ENCODE peak calls at places on chromosomes 6 and 20, in seven cellular contexts. J is activated CD4-positive, alpha-beta T cell treated with anti-CD3 and anti-CD28 coated beads for 36 hours; Y is activated T-cell treated with anti-CD3 and anti-CD28 coated beads, Interleukin-2, amount 50 U/mL, for 72 hours; A is activated naive CD8-positive, alpha-beta T cell treated with anti-CD3 and anti-CD28 coated beads, Interleukin-2, amount 50 U/mL, for 24 hours; L is mucosa of descending colon; Q is right cardiac atrium; H is upper lobe of right lung. P is an unnamed sample.

GRCh38 chr6:96947055-96947454 is 22.5 kb downstream of the KLHL32 start:
- ATAC-seq in J (peak), Y (peak), A (peak), L (peak), Q (no peak), H (no peak), P (peak)

GRCh38 chr6:4936681-4937041 is 67.2 kb downstream of the RPP40 start:
- ATAC-seq in J (no peak), Y (no peak), A (no peak), L (peak), Q (peak), H (peak), P (no peak)

GRCh38 chr6:121857551-121857950 is 422.1 kb downstream of the GJA1 start:
- ATAC-seq in J (no peak), Y (no peak), A (no peak), L (no peak), Q (no peak), H (no peak), P (no peak)

GRCh38 chr6:38846844-38847243 is 131.7 kb downstream of the DNAH8 start:
- ATAC-seq in J (no peak), Y (no peak), A (no peak), L (no peak), Q (no peak), H (no peak), P (peak)

GRCh38 chr6:84353459-84354423 is 126.3 kb upstream of the CEP162 start:
- ATAC-seq in J (no peak), Y (no peak), A (no peak), L (no peak), Q (no peak), H (peak), P (no peak)

GRCh38 chr6:3624268-3625136 is 127.0 kb downstream of the PXDC1 start:
- ATAC-seq in J (no peak), Y (no peak), A (no peak), L (no peak), Q (no peak), H (no peak), P (no peak)

GRCh38 chr6:110173506-110174132 is 5.9 kb downstream of the WASF1 start:
- ATAC-seq in J (no peak), Y (no peak), A (no peak), L (no peak), Q (no peak), H (no peak), P (no peak)

GRCh38 chr6:105780146-105780860 is 305.8 kb upstream of the PRDM1 start:
- ATAC-seq in J (no peak), Y (no peak), A (no peak), L (peak), Q (no peak), H (no peak), P (no peak)

GRCh38 chr20:13870349-13870748 is 85.5 kb downstream of the NDUFAF5 start:
- ATAC-seq in J (no peak), Y (no peak), A (no peak), L (no peak), Q (no peak), H (no peak), P (no peak)

GRCh38 chr20:23092409-23092756 is 6.3 kb upstream of the CD93 start:
- ATAC-seq in J (no peak), Y (no peak), A (no peak), L (no peak), Q (peak), H (no peak), P (no peak)

GRCh38 chr6:24929255-24929654 is 6.5 kb downstream of the RIPOR2 start:
- ATAC-seq in J (peak), Y (peak), A (peak), L (peak), Q (no peak), H (peak), P (peak)

GRCh38 chr6:16857969-16858592 is 96.8 kb upstream of the ATXN1 start:
- ATAC-seq in J (no peak), Y (no peak), A (no peak), L (no peak), Q (no peak), H (no peak), P (no peak)

GRCh38 chr6:390914-391558 is 516 bp upstream of the IRF4 start:
- ATAC-seq in J (peak), Y (peak), A (peak), L (peak), Q (no peak), H (no peak), P (peak)

GRCh38 chr6:19327684-19328083 is 509.5 kb upstream of the ID4 start:
- ATAC-seq in J (no peak), Y (no peak), A (no peak), L (no peak), Q (no peak), H (no peak), P (no peak)

GRCh38 chr20:54208492-54209044 is 681 bp downstream of the PFDN4 start:
- ATAC-seq in J (peak), Y (peak), A (no peak), L (peak), Q (no peak), H (no peak), P (peak)

GRCh38 chr6:142819603-142820335 is 125.2 kb downstream of the HIVEP2 start:
- ATAC-seq in J (peak), Y (peak), A (peak), L (peak), Q (peak), H (peak), P (peak)

GRCh38 chr6:158853872-158854213 is 34.7 kb upstream of the EZR start:
- ATAC-seq in J (no peak), Y (no peak), A (no peak), L (no peak), Q (no peak), H (no peak), P (no peak)

GRCh38 chr20:25324412-25324811 is 66.2 kb downstream of the ABHD12 start:
- ATAC-seq in J (no peak), Y (no peak), A (no peak), L (peak), Q (peak), H (peak), P (no peak)

GRCh38 chr20:36847009-36847709 is 28.8 kb upstream of the TLDC2 start:
- ATAC-seq in J (no peak), Y (no peak), A (no peak), L (peak), Q (peak), H (peak), P (no peak)

GRCh38 chr20:61701802-61702201 is 363.9 kb downstream of the TAF4 start:
- ATAC-seq in J (no peak), Y (no peak), A (no peak), L (no peak), Q (no peak), H (no peak), P (no peak)

GRCh38 chr20:24132246-24132645 is 143.7 kb upstream of the GGTLC1 start:
- ATAC-seq in J (no peak), Y (no peak), A (no peak), L (no peak), Q (no peak), H (no peak), P (no peak)

GRCh38 chr6:142395266-142395665 is 93.5 kb downstream of the ADGRG6 start:
- ATAC-seq in J (peak), Y (peak), A (peak), L (no peak), Q (no peak), H (no peak), P (peak)

GRCh38 chr6:13733178-13733851 is 21.7 kb upstream of the RANBP9 start:
- ATAC-seq in J (no peak), Y (no peak), A (no peak), L (peak), Q (peak), H (peak), P (no peak)

GRCh38 chr20:31663838-31664695 is 26.4 kb downstream of the COX4I2 start:
- ATAC-seq in J (no peak), Y (no peak), A (no peak), L (peak), Q (no peak), H (peak), P (no peak)

GRCh38 chr6:130018830-130019795 is 732 bp downstream of the L3MBTL3 start:
- ATAC-seq in J (peak), Y (peak), A (peak), L (peak), Q (peak), H (peak), P (peak)

GRCh38 chr20:23269954-23270353 is 80.6 kb upstream of the NXT1 start:
- ATAC-seq in J (no peak), Y (no peak), A (no peak), L (no peak), Q (peak), H (peak), P (no peak)

GRCh38 chr6:131387706-131388455 is 185.1 kb upstream of the ARG1 start:
- ATAC-seq in J (no peak), Y (no peak), A (no peak), L (no peak), Q (no peak), H (no peak), P (no peak)

GRCh38 chr6:37576336-37576737 is 76.6 kb upstream of the CCDC167 start:
- ATAC-seq in J (no peak), Y (no peak), A (peak), L (no peak), Q (no peak), H (no peak), P (no peak)

GRCh38 chr6:54191460-54191859 is 80.2 kb downstream of the MLIP start:
- ATAC-seq in J (no peak), Y (no peak), A (no peak), L (no peak), Q (no peak), H (peak), P (no peak)

P was measured in activated T-helper 17 cell treated with anti-CD3 and anti-CD28 coated beads, Interleukin-2, amount 50 U/mL, for 72 hours.